ENCODE peak calls at places on chromosomes 1 and 21, in six cellular contexts. U, O, G, Z, Y and N are unnamed samples.

GRCh38 chr1:235093685-235094592 is 34.7 kb downstream of the TOMM20 start:
- DNase-seq in G (peak; percentile 77), Y (no peak), U (peak; percentile 74), O (peak; percentile 69), Z (peak; percentile 82), N (peak; percentile 55)

GRCh38 chr1:20008391-20008841 is 29.0 kb upstream of the PLA2G2A start:
- DNase-seq in Z (no peak), Y (no peak), O (no peak), G (peak; percentile 99), U (peak; percentile 80), N (no peak)

GRCh38 chr1:74971982-74972381 is 162.2 kb upstream of the LHX8 start:
- DNase-seq in Z (no peak), O (no peak), G (no peak), Y (no peak), U (no peak), N (no peak)

GRCh38 chr1:205458777-205459566 is 3.1 kb upstream of the BLACAT1 start:
- DNase-seq in G (peak; percentile 80), Z (peak; percentile 27), O (peak; percentile 45), U (no peak), Y (no peak), N (peak; percentile 59)

GRCh38 chr1:81109038-81109437 is 691.7 kb upstream of the ADGRL2 start:
- DNase-seq in Z (no peak), Y (no peak), G (no peak), U (no peak), O (no peak), N (no peak)

GRCh38 chr1:180435566-180435965 is 66.8 kb downstream of the ACBD6 start:
- DNase-seq in G (no peak), U (no peak), Y (no peak), O (no peak), Z (no peak), N (no peak)

GRCh38 chr1:160410412-160411005 is 10.1 kb downstream of the VANGL2 start:
- DNase-seq in O (no peak), U (peak; percentile 54), Z (no peak), Y (no peak), G (peak; percentile 46), N (no peak)

GRCh38 chr1:217253351-217253750 is 377.5 kb downstream of the GPATCH2 start:
- DNase-seq in G (no peak), U (no peak), O (no peak), Z (no peak), Y (no peak), N (no peak)

GRCh38 chr1:34500451-34500850 is 254.4 kb upstream of the GJB5 start:
- DNase-seq in G (peak; percentile 2), Z (no peak), O (no peak), U (peak; percentile 16), Y (no peak), N (peak; percentile 31)

GRCh38 chr1:84750110-84750509 is 59.8 kb upstream of the SSX2IP start:
- DNase-seq in G (no peak), Y (no peak), U (no peak), O (no peak), Z (no peak), N (peak; percentile 54)

GRCh38 chr1:93575586-93576271 is 105.9 kb downstream of the BCAR3 start:
- DNase-seq in G (no peak), U (no peak), O (no peak), Y (no peak), Z (no peak), N (no peak)

GRCh38 chr1:27403931-27404330 is 11.5 kb downstream of the GPR3 start:
- DNase-seq in O (no peak), U (no peak), Y (no peak), Z (peak; percentile 54), G (no peak), N (no peak)

GRCh38 chr1:102578806-102579205 is 529.5 kb downstream of the COL11A1 start:
- DNase-seq in U (no peak), O (no peak), Y (no peak), G (no peak), Z (no peak), N (no peak)

GRCh38 chr1:150021191-150021688 is 10.7 kb upstream of the OTUD7B start:
- DNase-seq in G (no peak), Z (no peak), U (no peak), Y (no peak), O (peak; percentile 96), N (no peak)

GRCh38 chr21:41466024-41466820 is 40.2 kb downstream of the MX1 start:
- DNase-seq in O (no peak), Y (no peak), Z (no peak), U (no peak), G (no peak), N (no peak)

DNA sequence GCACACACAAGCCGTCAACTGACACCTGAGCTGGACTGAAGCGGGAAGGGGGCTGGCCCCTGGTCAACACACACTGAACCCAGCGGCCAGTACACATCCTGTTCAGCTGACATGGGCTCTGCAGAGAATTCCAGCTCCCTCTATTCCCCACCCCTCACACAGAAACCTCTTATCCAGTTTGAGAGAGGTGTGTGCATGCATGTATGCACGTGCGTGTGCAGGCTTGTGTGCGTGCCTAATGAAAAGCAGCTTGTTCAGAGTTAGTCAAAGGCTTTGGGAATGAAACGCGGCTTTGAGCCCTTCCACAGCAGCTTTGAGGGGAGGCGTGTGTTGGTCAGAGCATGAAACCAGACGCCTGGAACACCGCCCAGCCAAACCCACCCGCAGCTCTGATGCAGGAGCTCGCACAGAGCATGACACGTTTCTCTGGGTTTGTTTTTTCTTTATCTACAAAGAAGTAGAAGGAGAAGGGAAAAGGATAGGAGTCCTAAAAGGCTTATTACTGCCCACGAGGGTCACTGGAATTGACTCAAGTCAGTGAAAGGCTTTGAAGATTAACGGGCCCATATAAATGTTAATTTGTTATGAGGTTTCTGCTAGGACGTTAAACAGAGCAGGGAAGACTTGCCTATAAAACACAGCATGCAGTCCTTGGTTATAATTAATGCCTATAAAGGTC is 184.2 kb downstream of the ETS2 start:
- DNase-seq in G (peak; percentile 93), U (no peak), O (no peak), Z (no peak), Y (no peak), N (no peak)
- H3K4me3 ChIP-seq in G (no peak overlapping the region), U (no peak overlapping the region), O (no peak overlapping the region), Z (no peak overlapping the region), Y (no peak overlapping the region), N (no peak overlapping the region)

GRCh38 chr1:7048395-7048794 is 263.1 kb downstream of the CAMTA1 start:
- DNase-seq in U (no peak), O (peak; percentile 8), Z (no peak), Y (no peak), G (no peak), N (no peak)

GRCh38 chr1:7050751-7051665 is 265.8 kb downstream of the CAMTA1 start:
- DNase-seq in Z (no peak), U (no peak), O (no peak), G (no peak), Y (no peak), N (no peak)

GRCh38 chr1:7049913-7050625 is 264.8 kb downstream of the CAMTA1 start:
- DNase-seq in O (no peak), Z (no peak), U (no peak), G (no peak), Y (no peak), N (no peak)

GRCh38 chr1:7047866-7048265 is 262.6 kb downstream of the CAMTA1 start:
- DNase-seq in G (no peak), Z (no peak), O (no peak), U (no peak), Y (no peak), N (no peak)

DNA sequence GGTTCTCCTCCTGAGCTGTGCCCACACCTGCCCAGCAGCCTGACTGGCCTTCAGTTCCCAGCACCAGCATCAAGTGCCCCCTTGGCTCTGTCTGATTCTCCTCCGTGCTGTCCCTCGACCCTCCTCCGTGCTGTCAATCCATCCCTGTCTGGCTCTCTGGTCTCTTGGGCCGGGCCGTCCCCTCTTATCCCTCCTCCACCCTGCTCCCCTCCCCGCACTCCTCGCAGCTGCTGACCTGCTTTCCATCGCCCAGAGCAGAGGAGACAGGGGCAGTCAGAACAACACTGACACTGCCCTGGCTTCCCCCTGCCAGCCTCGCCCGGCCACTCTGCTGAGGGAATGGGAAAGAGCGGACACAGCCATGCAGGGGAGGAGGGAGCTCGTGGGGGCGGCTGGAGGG is 267.4 kb downstream of the CAMTA1 start:
- DNase-seq in G (no peak), O (no peak), Z (no peak), Y (no peak), U (no peak), N (no peak)
- H3K4me3 ChIP-seq in G (no peak overlapping the region), O (no peak overlapping the region), Z (no peak overlapping the region), Y (no peak overlapping the region), U (no peak overlapping the region), N (no peak overlapping the region)

GRCh38 chr1:215083408-215083961 is 948 bp downstream of the KCNK2 start:
- DNase-seq in G (peak; percentile 21), Y (no peak), Z (no peak), O (no peak), U (no peak), N (peak; percentile 30)
- H3K4me3 ChIP-seq in G (peak overlapping the region; percentile 44), Y (no peak overlapping the region), Z (no peak overlapping the region), O (no peak overlapping the region), U (peak overlapping the region; percentile 44), N (peak overlapping the region; percentile 52)

DNA sequence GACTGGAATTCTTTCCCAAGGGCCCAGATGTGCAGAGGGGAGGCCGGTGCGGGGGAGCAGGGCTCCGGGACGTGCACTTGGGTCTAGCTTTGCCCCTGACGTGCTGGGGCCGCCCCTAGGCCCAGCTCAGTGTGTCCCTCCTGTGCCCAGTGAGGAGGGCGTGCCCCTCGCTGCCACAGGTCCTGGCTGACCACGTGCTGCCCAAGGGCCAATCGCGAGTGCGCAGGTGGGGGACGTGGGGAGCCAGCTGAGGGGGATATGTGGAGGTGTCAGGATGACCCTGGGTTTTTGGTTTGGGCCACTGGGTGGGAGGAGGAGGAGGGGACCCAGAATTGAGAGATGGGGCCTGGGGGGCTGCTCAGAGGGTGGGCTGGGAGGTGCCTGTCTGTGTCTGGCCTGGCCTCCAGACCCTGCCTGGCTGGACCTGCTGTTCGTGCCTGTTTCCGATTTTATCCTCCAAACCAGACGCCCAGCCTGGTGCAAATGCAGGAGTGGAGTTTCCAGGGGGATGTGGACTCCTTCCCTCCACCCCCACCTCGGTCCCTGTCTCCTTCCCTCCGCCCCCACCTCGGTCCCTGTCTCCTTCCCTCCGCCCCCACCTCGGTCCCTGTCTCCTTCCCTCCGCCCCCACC is 6.1 kb upstream of the RNF223 start:
- DNase-seq in Z (no peak), G (peak; percentile 55), Y (peak; percentile 42), O (peak; percentile 29), U (peak; percentile 64), N (peak; percentile 86)
- H3K4me3 ChIP-seq in Z (no peak overlapping the region), G (peak overlapping the region; percentile 13), Y (peak overlapping the region; percentile 39), O (no peak overlapping the region), U (peak overlapping the region; percentile 2), N (peak overlapping the region; percentile 15)

GRCh38 chr1:110620686-110621085 is 14.5 kb upstream of the KCNA2 start:
- DNase-seq in U (no peak), Z (no peak), O (no peak), Y (no peak), G (no peak), N (no peak)
- H3K4me3 ChIP-seq in U (no peak overlapping the region), Z (no peak overlapping the region), O (no peak overlapping the region), Y (no peak overlapping the region), G (no peak overlapping the region), N (no peak overlapping the region)

GRCh38 chr1:9078035-9078948 is 8.9 kb upstream of the SLC2A5 start:
- DNase-seq in Z (peak; percentile 63), O (peak; percentile 96), Y (no peak), G (peak; percentile 27), U (no peak), N (no peak)

GRCh38 chr1:9079980-9080703 is 10.7 kb upstream of the SLC2A5 start:
- DNase-seq in U (no peak), G (no peak), Y (no peak), O (no peak), Z (peak; percentile 94), N (no peak)

GRCh38 chr1:9081473-9081872 is 12.0 kb upstream of the SLC2A5 start:
- DNase-seq in O (no peak), Z (peak; percentile 50), Y (no peak), U (no peak), G (no peak), N (no peak)

GRCh38 chr1:9078949-9079500 is 9.6 kb upstream of the SLC2A5 start:
- DNase-seq in G (no peak), Z (peak; percentile 67), Y (no peak), U (no peak), O (peak; percentile 97), N (no peak)

GRCh38 chr1:9080704-9081291 is 11.4 kb upstream of the SLC2A5 start:
- DNase-seq in Y (peak; percentile 10), Z (peak; percentile 61), O (peak; percentile 74), G (no peak), U (no peak), N (peak; percentile 87)
- H3K4me3 ChIP-seq in Y (no peak overlapping the region), Z (peak overlapping the region; percentile 57), O (no peak overlapping the region), G (no peak overlapping the region), U (no peak overlapping the region), N (no peak overlapping the region)